ENCODE peak calls at places on chromosomes 3 and 15, in seven cellular contexts. Y is NK-92 treated with Interleukin-12 subunit alpha and Interleukin-12 subunit beta, amount 100 ng/mL, for 24 hours; D is pancreas; S is AG09309; G is transverse colon; U is iPS DF 19.7; T is GM03348. V is an unnamed sample.

GRCh38 chr15:27587810-27588209 is 511.3 kb downstream of the OCA2 start:
- DNase-seq in Y (no peak), D (no peak), S (no peak), G (no peak), U (peak), T (no peak), V (peak)

GRCh38 chr3:149663966-149664365 is 6.1 kb upstream of the WWTR1 start:
- DNase-seq in Y (no peak), D (no peak), S (no peak), G (no peak), U (no peak), T (no peak), V (no peak)

GRCh38 chr15:42707068-42707467 is 29.9 kb downstream of the CDAN1 start:
- DNase-seq in Y (no peak), D (no peak), S (no peak), G (no peak), U (no peak), T (no peak), V (no peak)

GRCh38 chr3:141796436-141797166 is 33.4 kb downstream of the GRK7 start:
- DNase-seq in Y (peak), D (peak), S (no peak), G (peak), U (no peak), T (peak), V (no peak)

GRCh38 chr15:27808182-27808581 is 290.9 kb downstream of the OCA2 start:
- DNase-seq in Y (no peak), D (no peak), S (no peak), G (no peak), U (no peak), T (no peak), V (no peak)

GRCh38 chr3:159672728-159673471 is 315.7 kb upstream of the IL12A start:
- DNase-seq in Y (no peak), D (no peak), S (no peak), G (no peak), U (peak), T (no peak), V (no peak)

GRCh38 chr3:159838936-159839335 is 149.7 kb upstream of the IL12A start:
- DNase-seq in Y (no peak), D (no peak), S (no peak), G (no peak), U (no peak), T (no peak), V (no peak)

GRCh38 chr3:52144796-52145735 is 9.2 kb downstream of the POC1A start:
- DNase-seq in Y (no peak), D (no peak), S (no peak), G (no peak), U (no peak), T (no peak), V (no peak)

GRCh38 chr3:100047455-100048141 is 66.7 kb downstream of the FILIP1L start:
- DNase-seq in Y (no peak), D (no peak), S (peak), G (peak), U (no peak), T (peak), V (no peak)

GRCh38 chr15:33866101-33866737 is 102.1 kb upstream of the CHRM5 start:
- DNase-seq in Y (no peak), D (no peak), S (no peak), G (no peak), U (no peak), T (no peak), V (no peak)

GRCh38 chr3:47057212-47057671 is 77.8 kb downstream of the NBEAL2 start:
- DNase-seq in Y (no peak), D (no peak), S (peak), G (no peak), U (no peak), T (peak), V (no peak)

GRCh38 chr3:146342971-146343370 is 92.1 kb upstream of the PLSCR4 start:
- DNase-seq in Y (no peak), D (no peak), S (peak), G (no peak), U (no peak), T (peak), V (no peak)

GRCh38 chr15:81253846-81254245 is 57.2 kb downstream of the IL16 start:
- DNase-seq in Y (no peak), D (no peak), S (no peak), G (no peak), U (no peak), T (no peak), V (no peak)

GRCh38 chr15:26772588-26773484 is at the start of gene GABRB3:
- DNase-seq in Y (no peak), D (peak), S (no peak), G (no peak), U (no peak), T (peak), V (peak)

GRCh38 chr3:49017646-49017977 is 768 bp downstream of the DALRD3 start:
- DNase-seq in Y (no peak), D (no peak), S (no peak), G (peak), U (no peak), T (no peak), V (no peak)

GRCh38 chr3:13865106-13865505 is 14.8 kb downstream of the WNT7A start:
- DNase-seq in Y (no peak), D (no peak), S (no peak), G (no peak), U (no peak), T (no peak), V (no peak)

GRCh38 chr15:28043625-28044520 is 55.2 kb downstream of the OCA2 start:
- DNase-seq in Y (no peak), D (no peak), S (no peak), G (no peak), U (no peak), T (no peak), V (no peak)

GRCh38 chr3:151227438-151228290 is 24.6 kb upstream of the GPR171 start:
- DNase-seq in Y (peak), D (peak), S (no peak), G (peak), U (no peak), T (peak), V (peak)